ENCODE peak calls at places on chromosomes 6 and 20, in nine cellular contexts. One of them, this sample, is unnamed.

GRCh38 chr20:10427060-10427692 is 6.8 kb downstream of the MKKS start:
- DNase-seq in cardiac muscle cell: peak; percentile 66
- DNase-seq in AG20443: peak; percentile 62
- DNase-seq in neural progenitor cell: peak; percentile 61
- DNase-seq in activated naive CD4-positive, alpha-beta T cell: no peak
- DNase-seq in HEK293T: peak; percentile 24
- DNase-seq in Ammon's horn: peak; percentile 80
- DNase-seq in Right ventricle myocardium inferior: peak; percentile 81
- DNase-seq in activated CD8-positive, alpha-beta memory T cell treated with anti-CD3 and anti-CD28 coated beads, Interleukin-2, amount 50 U/mL, for 4 hours: peak; percentile 44
- DNase-seq in this sample: no peak

GRCh38 chr6:43444601-43445000 is 10.7 kb downstream of the DLK2 start:
- DNase-seq in cardiac muscle cell: no peak
- DNase-seq in AG20443: no peak
- DNase-seq in neural progenitor cell: no peak
- DNase-seq in activated naive CD4-positive, alpha-beta T cell: no peak
- DNase-seq in HEK293T: no peak
- DNase-seq in Ammon's horn: no peak
- DNase-seq in Right ventricle myocardium inferior: no peak
- DNase-seq in activated CD8-positive, alpha-beta memory T cell treated with anti-CD3 and anti-CD28 coated beads, Interleukin-2, amount 50 U/mL, for 4 hours: no peak
- DNase-seq in this sample: no peak

GRCh38 chr20:57657537-57658446 is 37.6 kb upstream of the ZBP1 start:
- DNase-seq in cardiac muscle cell: no peak
- DNase-seq in AG20443: peak; percentile 11
- DNase-seq in neural progenitor cell: no peak
- DNase-seq in activated naive CD4-positive, alpha-beta T cell: no peak
- DNase-seq in HEK293T: no peak
- DNase-seq in Ammon's horn: peak; percentile 10
- DNase-seq in Right ventricle myocardium inferior: peak; percentile 76
- DNase-seq in activated CD8-positive, alpha-beta memory T cell treated with anti-CD3 and anti-CD28 coated beads, Interleukin-2, amount 50 U/mL, for 4 hours: peak; percentile 49
- DNase-seq in this sample: peak; percentile 84

GRCh38 chr20:10216146-10216741 is 2.4 kb upstream of the SNAP25 start:
- DNase-seq in cardiac muscle cell: no peak
- DNase-seq in AG20443: no peak
- DNase-seq in neural progenitor cell: peak; percentile 25
- DNase-seq in activated naive CD4-positive, alpha-beta T cell: no peak
- DNase-seq in HEK293T: no peak
- DNase-seq in Ammon's horn: peak; percentile 24
- DNase-seq in Right ventricle myocardium inferior: no peak
- DNase-seq in activated CD8-positive, alpha-beta memory T cell treated with anti-CD3 and anti-CD28 coated beads, Interleukin-2, amount 50 U/mL, for 4 hours: no peak
- DNase-seq in this sample: peak; percentile 38

GRCh38 chr6:101730954-101731353 is 337.4 kb downstream of the GRIK2 start:
- DNase-seq in cardiac muscle cell: no peak
- DNase-seq in AG20443: no peak
- DNase-seq in neural progenitor cell: no peak
- DNase-seq in activated naive CD4-positive, alpha-beta T cell: no peak
- DNase-seq in HEK293T: no peak
- DNase-seq in Ammon's horn: no peak
- DNase-seq in Right ventricle myocardium inferior: no peak
- DNase-seq in activated CD8-positive, alpha-beta memory T cell treated with anti-CD3 and anti-CD28 coated beads, Interleukin-2, amount 50 U/mL, for 4 hours: no peak
- DNase-seq in this sample: no peak

GRCh38 chr6:32970413-32971244 is 2.2 kb downstream of the BRD2 start:
- DNase-seq in cardiac muscle cell: peak; percentile 91
- DNase-seq in AG20443: peak; percentile 79
- DNase-seq in neural progenitor cell: peak; percentile 90
- DNase-seq in activated naive CD4-positive, alpha-beta T cell: peak; percentile 61
- DNase-seq in HEK293T: no peak
- DNase-seq in Ammon's horn: peak; percentile 83
- DNase-seq in Right ventricle myocardium inferior: peak; percentile 94
- DNase-seq in activated CD8-positive, alpha-beta memory T cell treated with anti-CD3 and anti-CD28 coated beads, Interleukin-2, amount 50 U/mL, for 4 hours: peak; percentile 75
- DNase-seq in this sample: peak; percentile 92

GRCh38 chr6:137277971-137278602 is 58.9 kb upstream of the IFNGR1 start:
- DNase-seq in cardiac muscle cell: no peak
- DNase-seq in AG20443: peak; percentile 88
- DNase-seq in neural progenitor cell: peak; percentile 15
- DNase-seq in activated naive CD4-positive, alpha-beta T cell: no peak
- DNase-seq in HEK293T: peak; percentile 45
- DNase-seq in Ammon's horn: no peak
- DNase-seq in Right ventricle myocardium inferior: no peak
- DNase-seq in activated CD8-positive, alpha-beta memory T cell treated with anti-CD3 and anti-CD28 coated beads, Interleukin-2, amount 50 U/mL, for 4 hours: no peak
- DNase-seq in this sample: peak; percentile 71

GRCh38 chr6:4394786-4395185 is 259.4 kb upstream of the ECI2 start:
- DNase-seq in cardiac muscle cell: no peak
- DNase-seq in AG20443: no peak
- DNase-seq in neural progenitor cell: no peak
- DNase-seq in activated naive CD4-positive, alpha-beta T cell: no peak
- DNase-seq in HEK293T: peak; percentile 23
- DNase-seq in Ammon's horn: no peak
- DNase-seq in Right ventricle myocardium inferior: no peak
- DNase-seq in activated CD8-positive, alpha-beta memory T cell treated with anti-CD3 and anti-CD28 coated beads, Interleukin-2, amount 50 U/mL, for 4 hours: no peak
- DNase-seq in this sample: no peak

GRCh38 chr6:8905647-8906231 is 470.4 kb upstream of the SLC35B3 start:
- DNase-seq in cardiac muscle cell: no peak
- DNase-seq in AG20443: no peak
- DNase-seq in neural progenitor cell: no peak
- DNase-seq in activated naive CD4-positive, alpha-beta T cell: no peak
- DNase-seq in HEK293T: no peak
- DNase-seq in Ammon's horn: no peak
- DNase-seq in Right ventricle myocardium inferior: no peak
- DNase-seq in activated CD8-positive, alpha-beta memory T cell treated with anti-CD3 and anti-CD28 coated beads, Interleukin-2, amount 50 U/mL, for 4 hours: no peak
- DNase-seq in this sample: no peak

GRCh38 chr6:2739335-2739734 is 11.4 kb downstream of the MYLK4 start:
- DNase-seq in cardiac muscle cell: no peak
- DNase-seq in AG20443: peak; percentile 27
- DNase-seq in neural progenitor cell: no peak
- DNase-seq in activated naive CD4-positive, alpha-beta T cell: no peak
- DNase-seq in HEK293T: no peak
- DNase-seq in Ammon's horn: no peak
- DNase-seq in Right ventricle myocardium inferior: no peak
- DNase-seq in activated CD8-positive, alpha-beta memory T cell treated with anti-CD3 and anti-CD28 coated beads, Interleukin-2, amount 50 U/mL, for 4 hours: no peak
- DNase-seq in this sample: no peak

GRCh38 chr20:60009826-60010616 is 51.8 kb downstream of the CDH26 start:
- DNase-seq in cardiac muscle cell: peak; percentile 40
- DNase-seq in AG20443: no peak
- DNase-seq in neural progenitor cell: peak; percentile 72
- DNase-seq in activated naive CD4-positive, alpha-beta T cell: no peak
- DNase-seq in HEK293T: peak; percentile 31
- DNase-seq in Ammon's horn: no peak
- DNase-seq in Right ventricle myocardium inferior: no peak
- DNase-seq in activated CD8-positive, alpha-beta memory T cell treated with anti-CD3 and anti-CD28 coated beads, Interleukin-2, amount 50 U/mL, for 4 hours: no peak
- DNase-seq in this sample: no peak

GRCh38 chr20:2688041-2688591 is 4.5 kb upstream of the EBF4 start:
- DNase-seq in cardiac muscle cell: peak; percentile 74
- DNase-seq in AG20443: peak; percentile 58
- DNase-seq in neural progenitor cell: peak; percentile 87
- DNase-seq in activated naive CD4-positive, alpha-beta T cell: peak; percentile 38
- DNase-seq in HEK293T: peak; percentile 75
- DNase-seq in Ammon's horn: peak; percentile 65
- DNase-seq in Right ventricle myocardium inferior: no peak
- DNase-seq in activated CD8-positive, alpha-beta memory T cell treated with anti-CD3 and anti-CD28 coated beads, Interleukin-2, amount 50 U/mL, for 4 hours: peak; percentile 79
- DNase-seq in this sample: peak; percentile 91

GRCh38 chr20:22466447-22467171 is 117.8 kb downstream of the FOXA2 start:
- DNase-seq in cardiac muscle cell: no peak
- DNase-seq in AG20443: no peak
- DNase-seq in neural progenitor cell: no peak
- DNase-seq in activated naive CD4-positive, alpha-beta T cell: no peak
- DNase-seq in HEK293T: no peak
- DNase-seq in Ammon's horn: no peak
- DNase-seq in Right ventricle myocardium inferior: no peak
- DNase-seq in activated CD8-positive, alpha-beta memory T cell treated with anti-CD3 and anti-CD28 coated beads, Interleukin-2, amount 50 U/mL, for 4 hours: no peak
- DNase-seq in this sample: no peak

GRCh38 chr20:50270569-50270968 is 79.9 kb downstream of the CEBPB start:
- DNase-seq in cardiac muscle cell: no peak
- DNase-seq in AG20443: no peak
- DNase-seq in neural progenitor cell: no peak
- DNase-seq in activated naive CD4-positive, alpha-beta T cell: no peak
- DNase-seq in HEK293T: no peak
- DNase-seq in Ammon's horn: peak; percentile 66
- DNase-seq in Right ventricle myocardium inferior: peak; percentile 83
- DNase-seq in activated CD8-positive, alpha-beta memory T cell treated with anti-CD3 and anti-CD28 coated beads, Interleukin-2, amount 50 U/mL, for 4 hours: no peak
- DNase-seq in this sample: peak; percentile 53

GRCh38 chr20:38883981-38884733 is 42.1 kb upstream of the FAM83D start:
- DNase-seq in cardiac muscle cell: no peak
- DNase-seq in AG20443: no peak
- DNase-seq in neural progenitor cell: no peak
- DNase-seq in activated naive CD4-positive, alpha-beta T cell: no peak
- DNase-seq in HEK293T: no peak
- DNase-seq in Ammon's horn: no peak
- DNase-seq in Right ventricle myocardium inferior: no peak
- DNase-seq in activated CD8-positive, alpha-beta memory T cell treated with anti-CD3 and anti-CD28 coated beads, Interleukin-2, amount 50 U/mL, for 4 hours: no peak
- DNase-seq in this sample: no peak

GRCh38 chr6:52417675-52418111 is 2.4 kb upstream of the EFHC1 start:
- DNase-seq in cardiac muscle cell: no peak
- DNase-seq in AG20443: peak; percentile 74
- DNase-seq in neural progenitor cell: no peak
- DNase-seq in activated naive CD4-positive, alpha-beta T cell: no peak
- DNase-seq in HEK293T: no peak
- DNase-seq in Ammon's horn: no peak
- DNase-seq in Right ventricle myocardium inferior: no peak
- DNase-seq in activated CD8-positive, alpha-beta memory T cell treated with anti-CD3 and anti-CD28 coated beads, Interleukin-2, amount 50 U/mL, for 4 hours: no peak
- DNase-seq in this sample: peak; percentile 81

GRCh38 chr6:37376078-37376743 is 22.4 kb downstream of the RNF8 start:
- DNase-seq in cardiac muscle cell: no peak
- DNase-seq in AG20443: no peak
- DNase-seq in neural progenitor cell: no peak
- DNase-seq in activated naive CD4-positive, alpha-beta T cell: no peak
- DNase-seq in HEK293T: no peak
- DNase-seq in Ammon's horn: no peak
- DNase-seq in Right ventricle myocardium inferior: no peak
- DNase-seq in activated CD8-positive, alpha-beta memory T cell treated with anti-CD3 and anti-CD28 coated beads, Interleukin-2, amount 50 U/mL, for 4 hours: no peak
- DNase-seq in this sample: no peak

GRCh38 chr20:61057313-61058171 is 194.5 kb upstream of the CDH4 start:
- DNase-seq in cardiac muscle cell: no peak
- DNase-seq in AG20443: no peak
- DNase-seq in neural progenitor cell: no peak
- DNase-seq in activated naive CD4-positive, alpha-beta T cell: no peak
- DNase-seq in HEK293T: no peak
- DNase-seq in Ammon's horn: no peak
- DNase-seq in Right ventricle myocardium inferior: no peak
- DNase-seq in activated CD8-positive, alpha-beta memory T cell treated with anti-CD3 and anti-CD28 coated beads, Interleukin-2, amount 50 U/mL, for 4 hours: no peak
- DNase-seq in this sample: no peak

GRCh38 chr20:44247676-44248419 is 740 bp downstream of the GDAP1L1 start:
- DNase-seq in cardiac muscle cell: peak; percentile 88
- DNase-seq in AG20443: peak; percentile 73
- DNase-seq in neural progenitor cell: peak; percentile 94
- DNase-seq in activated naive CD4-positive, alpha-beta T cell: no peak
- DNase-seq in HEK293T: peak; percentile 65
- DNase-seq in Ammon's horn: peak; percentile 9
- DNase-seq in Right ventricle myocardium inferior: no peak
- DNase-seq in activated CD8-positive, alpha-beta memory T cell treated with anti-CD3 and anti-CD28 coated beads, Interleukin-2, amount 50 U/mL, for 4 hours: peak; percentile 22
- DNase-seq in this sample: peak; percentile 85

GRCh38 chr20:38790210-38791053 is 15.1 kb upstream of the PPP1R16B start:
- DNase-seq in cardiac muscle cell: peak; percentile 60
- DNase-seq in AG20443: peak; percentile 69
- DNase-seq in neural progenitor cell: peak; percentile 79
- DNase-seq in activated naive CD4-positive, alpha-beta T cell: no peak
- DNase-seq in HEK293T: peak; percentile 73
- DNase-seq in Ammon's horn: no peak
- DNase-seq in Right ventricle myocardium inferior: no peak
- DNase-seq in activated CD8-positive, alpha-beta memory T cell treated with anti-CD3 and anti-CD28 coated beads, Interleukin-2, amount 50 U/mL, for 4 hours: peak; percentile 48
- DNase-seq in this sample: no peak

This sample was measured in osteoblast.